ENCODE peak calls at places on chromosomes 1 and 21, in four cellular contexts. Z, X, W and M are unnamed samples.

GRCh38 chr1:187045371-187045770 is 216.6 kb downstream of the PLA2G4A start:
- DNase-seq in Z (no peak), X (no peak), W (no peak), M (no peak)

GRCh38 chr1:205324781-205325180 is 3.2 kb upstream of the NUAK2 start:
- DNase-seq in Z (no peak), X (no peak), W (no peak), M (no peak)

GRCh38 chr1:159055181-159055621 is 21.4 kb downstream of the AIM2 start:
- DNase-seq in Z (no peak), X (no peak), W (no peak), M (no peak)

GRCh38 chr1:209783338-209783737 is 1.0 kb downstream of the C1orf74 start:
- DNase-seq in Z (no peak), X (no peak), W (no peak), M (no peak)

GRCh38 chr1:22971161-22972062 is 1.3 kb downstream of the LACTBL1 start:
- DNase-seq in Z (no peak), X (peak; percentile 25), W (no peak), M (no peak)

GRCh38 chr1:168628807-168629206 is 52.4 kb downstream of the XCL1 start:
- DNase-seq in Z (no peak), X (no peak), W (no peak), M (no peak)

GRCh38 chr1:93708734-93709481 is 27.3 kb upstream of the BCAR3 start:
- DNase-seq in Z (no peak), X (peak; percentile 59), W (no peak), M (no peak)

GRCh38 chr1:19889656-19890055 is 7.5 kb downstream of the OTUD3 start:
- DNase-seq in Z (no peak), X (no peak), W (no peak), M (no peak)

GRCh38 chr1:220879090-220879508 is at the start of gene HLX:
- DNase-seq in Z (peak; percentile 86), X (peak; percentile 75), W (no peak), M (peak; percentile 97)

GRCh38 chr1:229344139-229344538 is 1.3 kb upstream of the CCSAP start:
- DNase-seq in Z (no peak), X (no peak), W (no peak), M (no peak)

GRCh38 chr1:33045246-33045645 is 8.6 kb upstream of the AK2 start:
- DNase-seq in Z (peak; percentile 64), X (no peak), W (no peak), M (no peak)

GRCh38 chr1:232385221-232385620 is 244.7 kb downstream of the SIPA1L2 start:
- DNase-seq in Z (no peak), X (no peak), W (no peak), M (no peak)

GRCh38 chr1:36323636-36324321 is at the start of gene EVA1B:
- DNase-seq in Z (peak; percentile 79), X (peak; percentile 72), W (peak; percentile 36), M (peak; percentile 93)

GRCh38 chr1:14897080-14897449 is 256.5 kb upstream of the TMEM51 start:
- DNase-seq in Z (no peak), X (no peak), W (no peak), M (no peak)

GRCh38 chr1:25090707-25091422 is 141.4 kb downstream of the SYF2 start:
- DNase-seq in Z (no peak), X (no peak), W (no peak), M (no peak)

GRCh38 chr1:210448293-210448892 is 119.7 kb downstream of the HHAT start:
- DNase-seq in Z (no peak), X (peak; percentile 65), W (peak; percentile 10), M (no peak)

GRCh38 chr1:20366766-20367602 is 76.3 kb downstream of the VWA5B1 start:
- DNase-seq in Z (peak; percentile 52), X (peak; percentile 53), W (no peak), M (no peak)

GRCh38 chr1:233982827-233983518 is 78.5 kb downstream of the SLC35F3 start:
- DNase-seq in Z (no peak), X (no peak), W (no peak), M (no peak)

GRCh38 chr1:68819190-68819829 is 322.4 kb upstream of the DEPDC1 start:
- DNase-seq in Z (no peak), X (peak; percentile 51), W (no peak), M (no peak)

GRCh38 chr1:194698908-194699318 is 1512.5 kb upstream of the B3GALT2 start:
- DNase-seq in Z (no peak), X (peak; percentile 22), W (no peak), M (no peak)

GRCh38 chr1:68116643-68117235 is 66.3 kb upstream of the DIRAS3 start:
- DNase-seq in Z (peak; percentile 52), X (peak; percentile 64), W (peak; percentile 20), M (no peak)

GRCh38 chr1:203267912-203268311 is 37.4 kb upstream of the BTG2 start:
- DNase-seq in Z (no peak), X (no peak), W (no peak), M (no peak)
- H3K27ac ChIP-seq in Z (peak overlapping the region; percentile 76), X (no peak overlapping the region), W (peak overlapping the region; percentile 75), M (no peak overlapping the region)

DNA sequence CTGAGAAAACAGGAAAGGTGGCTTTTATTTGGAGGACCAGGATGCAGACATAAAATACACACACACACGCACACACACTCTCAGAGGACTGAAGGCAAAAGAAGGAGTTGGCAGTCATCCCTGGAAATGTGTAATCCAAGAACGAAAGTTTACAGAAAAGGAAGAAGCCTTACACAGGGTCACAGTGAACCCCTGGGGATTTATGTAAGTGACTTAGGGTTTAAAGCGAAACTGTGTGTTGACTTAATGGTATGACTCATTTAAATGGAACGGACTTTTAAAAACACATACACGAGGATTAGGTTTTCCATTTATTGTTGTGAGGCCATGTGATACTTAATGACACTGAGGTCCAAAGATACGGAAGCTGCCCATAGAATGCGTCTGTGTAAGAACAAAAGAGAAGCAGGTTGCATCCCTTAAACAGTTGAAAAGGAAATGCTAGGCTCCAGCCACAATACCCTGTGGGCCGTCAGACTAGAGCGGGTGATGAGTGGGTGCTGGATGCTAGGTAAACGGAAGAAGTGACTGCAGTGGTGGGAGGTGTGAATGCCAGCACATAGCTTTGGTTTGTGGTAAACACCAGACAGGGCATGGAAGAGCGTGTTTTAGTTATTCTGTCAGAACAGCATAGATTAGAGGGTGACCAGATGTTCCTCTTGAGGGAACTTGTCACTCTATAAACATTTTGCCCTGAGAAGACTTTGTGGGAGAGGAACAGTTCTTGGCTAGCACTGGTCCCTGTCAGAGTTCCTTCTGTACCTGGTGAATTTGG is 21.6 kb upstream of the BCL10 start:
- DNase-seq in Z (no peak), X (no peak), W (peak; percentile 50), M (no peak)
- H3K4me3 ChIP-seq in Z (peak overlapping the region; percentile 13), X (no peak overlapping the region), W (no peak overlapping the region), M (no peak overlapping the region)

GRCh38 chr1:54409156-54410142 is 3.3 kb upstream of the SSBP3 start:
- DNase-seq in Z (peak; percentile 68), X (no peak), W (no peak), M (no peak)
- H3K4me1 ChIP-seq in Z (peaks cover 29% of the 10 kb centered on the region), X (peaks cover 18% of the 10 kb centered on the region), W (peaks cover 53% of the 10 kb centered on the region), M (no peaks in the 10 kb centered on the region)

GRCh38 chr21:26067836-26068401 is 102.7 kb downstream of the APP start:
- DNase-seq in Z (no peak), X (peak; percentile 64), W (no peak), M (no peak)

GRCh38 chr21:26068776-26069175 is 101.8 kb downstream of the APP start:
- DNase-seq in Z (no peak), X (no peak), W (no peak), M (no peak)

GRCh38 chr21:26070822-26071425 is 99.6 kb downstream of the APP start:
- DNase-seq in Z (peak; percentile 35), X (no peak), W (peak; percentile 36), M (no peak)

GRCh38 chr21:26072891-26073615 is 97.5 kb downstream of the APP start:
- DNase-seq in Z (no peak), X (no peak), W (no peak), M (no peak)

DNA sequence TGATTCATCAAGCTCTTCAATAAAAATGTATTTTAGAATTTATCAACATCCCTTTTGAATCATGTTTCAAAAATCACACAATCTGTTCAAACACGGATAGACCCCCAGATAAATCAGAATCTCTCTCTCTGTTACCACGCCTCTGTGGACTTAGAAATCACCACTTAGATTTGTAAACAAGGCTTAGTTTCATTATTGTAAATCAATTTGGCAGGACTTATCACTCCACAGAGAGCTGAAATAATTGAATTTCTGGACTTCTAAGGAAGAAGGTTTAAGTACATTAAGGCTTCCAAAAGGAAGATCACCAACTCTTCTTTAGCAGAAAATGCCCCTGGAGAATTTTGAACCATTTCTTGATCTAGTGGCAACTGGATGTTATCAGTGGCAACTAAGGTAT is 100.4 kb downstream of the APP start:
- DNase-seq in Z (no peak), X (no peak), W (no peak), M (no peak)
- H3K27ac ChIP-seq in Z (no peak overlapping the region), X (no peak overlapping the region), W (peak overlapping the region; percentile 44), M (no peak overlapping the region)

GRCh38 chr1:147444381-147444780 is 96.9 kb upstream of the BCL9 start:
- DNase-seq in Z (no peak), X (no peak), W (no peak), M (no peak)
- H3K4me3 ChIP-seq in Z (no peak overlapping the region), X (no peak overlapping the region), W (no peak overlapping the region), M (no peak overlapping the region)

GRCh38 chr1:198633675-198634121 is 5.1 kb upstream of the PTPRC start:
- DNase-seq in Z (no peak), X (no peak), W (no peak), M (no peak)
- H3K4me1 ChIP-seq in Z (no peaks in the 10 kb centered on the region), X (no peaks in the 10 kb centered on the region), W (peaks cover 96% of the 10 kb centered on the region), M (no peaks in the 10 kb centered on the region)